ENCODE peak calls at places on chromosomes 3 and 15, in nine cellular contexts. One of them, this sample, is unnamed.

GRCh38 chr3:184694694-184695093 is 17.2 kb downstream of the MAGEF1 start:
- DNase-seq in thyroid gland: no peak
- DNase-seq in esophagus squamous epithelium: no peak
- DNase-seq in IMR-90: no peak
- DNase-seq in uterus: no peak
- DNase-seq in breast epithelium: no peak
- DNase-seq in right lobe of liver: no peak
- DNase-seq in sigmoid colon: no peak
- DNase-seq in ovary: no peak
- DNase-seq in this sample: no peak

GRCh38 chr3:22899441-22899840 is 303.7 kb upstream of the UBE2E2 start:
- DNase-seq in ovary: no peak
- DNase-seq in uterus: no peak
- DNase-seq in sigmoid colon: no peak
- DNase-seq in breast epithelium: no peak
- DNase-seq in thyroid gland: no peak
- DNase-seq in esophagus squamous epithelium: no peak
- DNase-seq in right lobe of liver: no peak
- DNase-seq in IMR-90: no peak
- DNase-seq in this sample: no peak

GRCh38 chr3:110849060-110849459 is 222.6 kb upstream of the NECTIN3 start:
- DNase-seq in uterus: no peak
- DNase-seq in thyroid gland: no peak
- DNase-seq in esophagus squamous epithelium: no peak
- DNase-seq in breast epithelium: no peak
- DNase-seq in sigmoid colon: no peak
- DNase-seq in ovary: no peak
- DNase-seq in right lobe of liver: no peak
- DNase-seq in IMR-90: no peak
- DNase-seq in this sample: no peak

GRCh38 chr3:151869186-151869585 is 4.3 kb upstream of the SUCNR1 start:
- DNase-seq in breast epithelium: no peak
- DNase-seq in IMR-90: no peak
- DNase-seq in esophagus squamous epithelium: no peak
- DNase-seq in uterus: no peak
- DNase-seq in ovary: no peak
- DNase-seq in right lobe of liver: no peak
- DNase-seq in thyroid gland: no peak
- DNase-seq in sigmoid colon: no peak
- DNase-seq in this sample: no peak

GRCh38 chr15:39515765-39516164 is 65.1 kb upstream of the THBS1 start:
- DNase-seq in right lobe of liver: no peak
- DNase-seq in thyroid gland: no peak
- DNase-seq in esophagus squamous epithelium: no peak
- DNase-seq in ovary: no peak
- DNase-seq in IMR-90: no peak
- DNase-seq in uterus: no peak
- DNase-seq in breast epithelium: no peak
- DNase-seq in sigmoid colon: no peak
- DNase-seq in this sample: no peak

GRCh38 chr3:28077566-28077965 is 163.9 kb upstream of the CMC1 start:
- DNase-seq in right lobe of liver: no peak
- DNase-seq in esophagus squamous epithelium: no peak
- DNase-seq in breast epithelium: no peak
- DNase-seq in ovary: no peak
- DNase-seq in uterus: peak; percentile 15
- DNase-seq in sigmoid colon: no peak
- DNase-seq in IMR-90: peak; percentile 5
- DNase-seq in thyroid gland: peak; percentile 3
- DNase-seq in this sample: no peak

GRCh38 chr3:62355703-62356102 is 17.6 kb downstream of the FEZF2 start:
- DNase-seq in right lobe of liver: no peak
- DNase-seq in thyroid gland: no peak
- DNase-seq in uterus: no peak
- DNase-seq in ovary: no peak
- DNase-seq in sigmoid colon: no peak
- DNase-seq in breast epithelium: no peak
- DNase-seq in esophagus squamous epithelium: no peak
- DNase-seq in IMR-90: no peak
- DNase-seq in this sample: no peak

GRCh38 chr3:45322616-45323015 is 65.8 kb upstream of the LARS2 start:
- DNase-seq in IMR-90: no peak
- DNase-seq in thyroid gland: no peak
- DNase-seq in breast epithelium: no peak
- DNase-seq in right lobe of liver: no peak
- DNase-seq in esophagus squamous epithelium: no peak
- DNase-seq in sigmoid colon: no peak
- DNase-seq in ovary: no peak
- DNase-seq in uterus: no peak
- DNase-seq in this sample: no peak

GRCh38 chr3:15260531-15260930 is 54.5 kb downstream of the CAPN7 start:
- DNase-seq in right lobe of liver: no peak
- DNase-seq in IMR-90: no peak
- DNase-seq in thyroid gland: no peak
- DNase-seq in esophagus squamous epithelium: no peak
- DNase-seq in uterus: no peak
- DNase-seq in ovary: no peak
- DNase-seq in breast epithelium: no peak
- DNase-seq in sigmoid colon: no peak
- DNase-seq in this sample: no peak

GRCh38 chr15:25176616-25176923 is 221.8 kb downstream of the SNRPN start:
- DNase-seq in breast epithelium: peak; percentile 37
- DNase-seq in thyroid gland: peak; percentile 0
- DNase-seq in sigmoid colon: peak; percentile 53
- DNase-seq in ovary: no peak
- DNase-seq in right lobe of liver: no peak
- DNase-seq in IMR-90: no peak
- DNase-seq in uterus: peak; percentile 2
- DNase-seq in esophagus squamous epithelium: no peak
- DNase-seq in this sample: no peak

DNA sequence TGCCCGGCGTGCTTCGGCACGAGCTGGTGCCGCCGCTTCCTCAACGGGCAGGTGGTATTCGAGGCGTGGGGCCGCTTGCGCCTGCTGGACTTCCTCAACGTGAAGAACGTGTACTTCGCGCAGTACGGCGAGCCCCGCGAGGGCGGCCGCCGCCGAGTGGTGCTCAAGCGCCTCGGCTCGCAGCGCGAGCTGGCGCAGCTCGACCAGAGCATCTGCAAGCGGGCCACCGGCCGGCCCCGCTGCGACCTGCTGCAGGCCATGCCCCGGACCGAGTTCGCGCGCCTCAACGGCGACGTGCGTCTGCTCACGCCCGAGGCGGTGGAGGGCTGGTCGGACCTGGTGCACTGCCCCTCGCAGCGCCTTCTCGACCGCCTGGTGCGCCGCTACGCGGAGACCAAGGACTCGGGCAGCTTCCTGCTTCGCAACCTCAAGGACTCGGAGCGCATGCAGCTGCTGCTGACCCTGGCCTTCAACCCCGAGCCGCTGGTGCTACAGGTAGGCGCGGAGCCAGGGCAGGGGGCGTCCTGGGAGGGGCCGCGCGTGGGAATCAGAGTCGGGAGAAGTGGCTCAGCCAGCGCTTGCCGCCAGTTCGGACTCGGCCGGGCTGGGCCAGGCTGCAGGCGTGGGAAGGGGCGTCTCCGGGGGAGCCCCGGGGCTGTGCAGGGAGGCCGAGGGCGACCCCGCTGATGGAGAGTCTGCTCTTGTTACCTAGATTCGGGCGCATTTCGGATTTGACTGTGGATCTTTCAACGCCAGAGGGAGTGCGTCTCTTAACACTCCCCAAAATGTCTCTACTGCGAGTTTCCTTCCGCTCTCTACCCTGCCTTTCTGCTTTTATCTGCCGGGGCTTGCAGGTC is 1.1 kb downstream of the DIPK2A start:
- DNase-seq in sigmoid colon: peak; percentile 88
- DNase-seq in thyroid gland: peak; percentile 77
- DNase-seq in breast epithelium: peak; percentile 69
- DNase-seq in uterus: peak; percentile 64
- DNase-seq in right lobe of liver: peak; percentile 79
- DNase-seq in ovary: peak; percentile 70
- DNase-seq in esophagus squamous epithelium: peak; percentile 38
- DNase-seq in IMR-90: peak; percentile 85
- DNase-seq in this sample: peak; percentile 79
- TF ChIP-seq POLR2A in sigmoid colon: no peak
- TF ChIP-seq POLR2A in thyroid gland: peak; percentile 8
- TF ChIP-seq POLR2A in breast epithelium: no peak
- TF ChIP-seq POLR2A in uterus: peak; percentile 4
- TF ChIP-seq POLR2A in right lobe of liver: no peak
- TF ChIP-seq POLR2A in ovary: no peak
- TF ChIP-seq POLR2A in esophagus squamous epithelium: no peak
- TF ChIP-seq POLR2A in IMR-90: no peak
- TF ChIP-seq POLR2A in this sample: no peak

GRCh38 chr15:27902680-27903385 is 196.3 kb downstream of the OCA2 start:
- DNase-seq in ovary: no peak
- DNase-seq in IMR-90: no peak
- DNase-seq in right lobe of liver: no peak
- DNase-seq in uterus: no peak
- DNase-seq in breast epithelium: no peak
- DNase-seq in esophagus squamous epithelium: no peak
- DNase-seq in sigmoid colon: no peak
- DNase-seq in thyroid gland: no peak
- DNase-seq in this sample: no peak

GRCh38 chr15:27899583-27900295 is 199.4 kb downstream of the OCA2 start:
- DNase-seq in thyroid gland: no peak
- DNase-seq in IMR-90: no peak
- DNase-seq in uterus: no peak
- DNase-seq in sigmoid colon: no peak
- DNase-seq in ovary: no peak
- DNase-seq in right lobe of liver: no peak
- DNase-seq in breast epithelium: no peak
- DNase-seq in esophagus squamous epithelium: no peak
- DNase-seq in this sample: no peak

GRCh38 chr15:27906802-27907201 is 192.3 kb downstream of the OCA2 start:
- DNase-seq in IMR-90: no peak
- DNase-seq in sigmoid colon: no peak
- DNase-seq in ovary: no peak
- DNase-seq in uterus: no peak
- DNase-seq in thyroid gland: no peak
- DNase-seq in breast epithelium: no peak
- DNase-seq in right lobe of liver: no peak
- DNase-seq in esophagus squamous epithelium: no peak
- DNase-seq in this sample: no peak

GRCh38 chr15:27897481-27897880 is 201.6 kb downstream of the OCA2 start:
- DNase-seq in uterus: no peak
- DNase-seq in IMR-90: no peak
- DNase-seq in ovary: no peak
- DNase-seq in breast epithelium: no peak
- DNase-seq in esophagus squamous epithelium: no peak
- DNase-seq in right lobe of liver: no peak
- DNase-seq in thyroid gland: no peak
- DNase-seq in sigmoid colon: no peak
- DNase-seq in this sample: no peak

DNA sequence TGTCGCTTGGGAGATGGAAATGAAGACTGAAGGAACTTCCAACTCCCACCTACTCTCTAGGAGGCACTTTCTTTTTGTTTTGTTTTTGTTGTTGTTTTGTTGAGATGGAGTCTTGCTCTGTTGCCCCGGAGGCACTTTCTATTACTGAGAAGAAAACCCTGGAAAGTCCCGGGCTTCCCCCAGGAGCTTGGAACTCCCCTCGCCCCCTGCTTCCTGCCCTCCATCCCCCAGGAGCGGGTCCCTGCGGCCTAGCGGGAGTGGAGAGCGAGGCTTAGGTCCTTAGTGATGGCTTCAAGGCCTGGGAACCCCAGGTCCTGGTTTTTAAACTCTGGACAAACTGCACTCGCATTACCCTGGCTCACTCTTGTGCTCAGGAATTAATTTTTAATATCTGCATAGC is 195.7 kb downstream of the OCA2 start:
- DNase-seq in ovary: no peak
- DNase-seq in breast epithelium: no peak
- DNase-seq in uterus: no peak
- DNase-seq in sigmoid colon: no peak
- DNase-seq in thyroid gland: no peak
- DNase-seq in IMR-90: no peak
- DNase-seq in esophagus squamous epithelium: no peak
- DNase-seq in right lobe of liver: no peak
- DNase-seq in this sample: no peak
- H3K9me3 ChIP-seq in ovary: no peaks in the 10 kb centered on the region
- H3K9me3 ChIP-seq in breast epithelium: peaks cover 3% of the 10 kb centered on the region
- H3K9me3 ChIP-seq in uterus: no peaks in the 10 kb centered on the region
- H3K9me3 ChIP-seq in sigmoid colon: no peaks in the 10 kb centered on the region
- H3K9me3 ChIP-seq in thyroid gland: no peaks in the 10 kb centered on the region
- H3K9me3 ChIP-seq in IMR-90: peaks cover 26% of the 10 kb centered on the region
- H3K9me3 ChIP-seq in esophagus squamous epithelium: no peaks in the 10 kb centered on the region
- H3K9me3 ChIP-seq in right lobe of liver: no peaks in the 10 kb centered on the region
- H3K9me3 ChIP-seq in this sample: no peaks in the 10 kb centered on the region

DNA sequence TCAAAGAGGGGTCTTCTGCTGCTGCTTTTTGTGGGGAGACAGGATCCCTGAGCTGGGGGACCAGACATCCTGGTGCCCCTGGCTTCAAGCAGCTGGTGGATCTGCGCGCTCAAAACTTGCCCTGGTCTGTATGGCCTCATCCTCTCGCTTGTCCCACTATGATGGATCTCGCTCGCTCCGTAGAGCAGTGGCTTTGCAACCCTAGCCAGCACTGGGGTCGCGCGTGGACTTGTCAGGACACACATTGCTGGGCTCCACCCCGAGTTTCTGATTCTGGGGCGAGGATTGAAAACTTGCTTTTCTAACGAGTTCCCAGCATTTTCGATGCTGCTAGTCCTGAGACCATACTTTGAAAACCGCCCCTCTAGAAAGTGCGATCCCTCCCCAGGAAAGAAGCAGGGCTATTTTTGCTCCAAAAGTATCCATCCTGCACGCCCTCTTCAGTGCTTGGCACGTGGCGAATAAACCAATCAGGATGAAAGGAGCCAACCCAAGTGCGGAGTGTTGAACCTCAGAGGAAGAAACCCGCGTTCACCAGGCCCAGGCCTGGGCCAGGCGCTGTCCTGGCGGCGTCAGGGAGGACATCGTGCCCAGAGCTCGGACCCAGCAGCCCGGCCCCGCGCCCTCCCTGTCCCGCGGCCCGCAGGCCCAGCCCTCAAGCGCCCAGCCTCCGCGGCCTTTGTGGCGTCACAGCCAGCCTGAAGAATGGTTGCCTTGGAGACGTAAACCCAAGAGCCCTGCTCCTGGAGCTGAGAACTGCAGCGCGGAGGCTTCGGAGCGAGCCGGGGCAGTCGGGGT is at the start of gene CFAP100:
- DNase-seq in sigmoid colon: peak; percentile 78
- DNase-seq in breast epithelium: no peak
- DNase-seq in right lobe of liver: no peak
- DNase-seq in uterus: no peak
- DNase-seq in IMR-90: peak; percentile 15
- DNase-seq in thyroid gland: peak; percentile 62
- DNase-seq in ovary: peak; percentile 59
- DNase-seq in esophagus squamous epithelium: no peak
- DNase-seq in this sample: peak; percentile 49
- H3K27me3 ChIP-seq in sigmoid colon: no peaks in the 10 kb centered on the region
- H3K27me3 ChIP-seq in breast epithelium: peaks cover 8% of the 10 kb centered on the region
- H3K27me3 ChIP-seq in right lobe of liver: no peaks in the 10 kb centered on the region
- H3K27me3 ChIP-seq in uterus: no peaks in the 10 kb centered on the region
- H3K27me3 ChIP-seq in IMR-90: peaks cover 49% of the 10 kb centered on the region
- H3K27me3 ChIP-seq in thyroid gland: no peaks in the 10 kb centered on the region
- H3K27me3 ChIP-seq in ovary: no peaks in the 10 kb centered on the region
- H3K27me3 ChIP-seq in esophagus squamous epithelium: no peaks in the 10 kb centered on the region
- H3K27me3 ChIP-seq in this sample: peaks cover 7% of the 10 kb centered on the region

DNA sequence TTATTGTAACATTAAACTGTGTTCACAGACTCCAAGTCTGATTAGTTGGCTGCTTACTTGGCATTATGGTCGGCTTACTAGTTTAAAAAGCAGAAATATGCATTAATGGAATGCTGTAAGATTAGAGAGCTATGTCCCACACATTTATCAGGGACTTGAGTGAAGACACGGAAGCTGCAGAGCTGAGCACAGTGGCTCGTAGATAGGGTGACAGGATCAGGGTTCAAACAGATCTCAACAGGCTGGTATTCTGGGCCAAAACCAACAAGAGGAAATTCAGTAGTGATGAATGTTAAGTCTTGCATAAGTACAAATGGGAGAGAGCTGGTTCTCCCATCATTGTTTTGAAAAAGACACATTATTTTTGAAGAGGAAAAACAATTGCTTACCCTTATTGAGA is 113.9 kb downstream of the ADAMTSL3 start:
- DNase-seq in breast epithelium: no peak
- DNase-seq in right lobe of liver: no peak
- DNase-seq in sigmoid colon: no peak
- DNase-seq in IMR-90: peak; percentile 2
- DNase-seq in thyroid gland: no peak
- DNase-seq in esophagus squamous epithelium: no peak
- DNase-seq in uterus: no peak
- DNase-seq in ovary: no peak
- DNase-seq in this sample: peak; percentile 10
- TF ChIP-seq POLR2A in breast epithelium: no peak
- TF ChIP-seq POLR2A in right lobe of liver: no peak
- TF ChIP-seq POLR2A in sigmoid colon: no peak
- TF ChIP-seq POLR2A in IMR-90: no peak
- TF ChIP-seq POLR2A in thyroid gland: no peak
- TF ChIP-seq POLR2A in esophagus squamous epithelium: no peak
- TF ChIP-seq POLR2A in uterus: no peak
- TF ChIP-seq POLR2A in ovary: no peak
- TF ChIP-seq POLR2A in this sample: no peak

This sample was measured in adrenal gland.